ENCODE peak calls at places on chromosomes 2 and 18, in seven cellular contexts. Q, D, L, N, K, Y and F are unnamed samples.

GRCh38 chr2:12819098-12819465 is 102.3 kb downstream of the TRIB2 start:
- DNase-seq in Y (no peak), Q (peak), L (no peak), D (peak), N (no peak), K (peak), F (no peak)

GRCh38 chr2:43509886-43510285 is 86.0 kb downstream of the THADA start:
- DNase-seq in L (no peak), Q (no peak), N (no peak), K (no peak), Y (no peak), D (no peak), F (no peak)

GRCh38 chr2:226483745-226484619 is 315.6 kb downstream of the IRS1 start:
- DNase-seq in N (no peak), Q (no peak), K (no peak), Y (no peak), D (peak), L (no peak), F (no peak)

GRCh38 chr18:34493099-34493544 is 217.0 kb upstream of the DTNA start:
- DNase-seq in Q (peak), Y (no peak), N (no peak), D (peak), L (peak), K (peak), F (peak)

GRCh38 chr18:8450013-8450412 is 159.2 kb upstream of the RAB12 start:
- DNase-seq in D (peak), N (peak), Q (no peak), L (no peak), K (no peak), Y (no peak), F (no peak)

GRCh38 chr18:770583-770961 is 41.5 kb downstream of the YES1 start:
- DNase-seq in K (no peak), D (no peak), N (no peak), L (no peak), Y (no peak), Q (no peak), F (no peak)

GRCh38 chr2:65464604-65465003 is 32.2 kb upstream of the SPRED2 start:
- DNase-seq in N (no peak), D (no peak), L (no peak), Y (no peak), K (no peak), Q (no peak), F (no peak)

GRCh38 chr2:108383146-108383830 is 5.5 kb downstream of the SULT1C4 start:
- DNase-seq in D (no peak), K (no peak), L (no peak), Y (no peak), N (no peak), Q (no peak), F (no peak)

GRCh38 chr18:9547767-9548166 is 66.6 kb downstream of the PPP4R1 start:
- DNase-seq in Y (no peak), N (no peak), K (no peak), D (no peak), L (no peak), Q (no peak), F (no peak)

GRCh38 chr2:127455566-127456493 is 37.6 kb downstream of the PROC start:
- DNase-seq in D (peak), N (no peak), Y (no peak), L (no peak), K (no peak), Q (no peak), F (no peak)